ENCODE peak calls at places on chromosomes 1 and 21, in ten cellular contexts. S is HFF-Myc; I is amniotic stem cell; Q is stimulated activated naive CD8-positive, alpha-beta T cell treated with anti-CD3 and anti-CD28 coated beads, Interleukin-15, Interleukin-2, amounts not matched to agents 100 U/mL and 50 U/mL, for 24 hours; O is body of pancreas; Y is GM12891; F is RWPE1; T is NCI-H345; B is HS-5; X is sigmoid colon. U is an unnamed sample.

GRCh38 chr1:84300991-84301758 is at the start of gene SAMD13:
- DNase-seq in O (peak), I (no peak), T (peak), S (peak), X (peak), B (no peak), F (peak), Q (peak), Y (no peak), U (no peak)

GRCh38 chr1:51284487-51284954 is 45.8 kb downstream of the TTC39A start:
- DNase-seq in O (peak), B (no peak), Q (no peak), I (no peak), F (no peak), T (peak), S (no peak), Y (no peak), X (no peak), U (no peak)

GRCh38 chr21:14543983-14544382 is 2.1 kb downstream of the SAMSN1 start:
- DNase-seq in I (no peak), X (no peak), Y (no peak), B (no peak), F (no peak), O (no peak), S (no peak), T (no peak), Q (no peak), U (no peak)

GRCh38 chr1:86965012-86965826 is 50.8 kb downstream of the HS2ST1 start:
- DNase-seq in I (peak), T (no peak), Q (peak), F (peak), X (no peak), Y (no peak), S (no peak), B (peak), O (peak), U (no peak)

GRCh38 chr1:48691429-48692001 is 85.2 kb downstream of the BEND5 start:
- DNase-seq in F (no peak), X (no peak), T (no peak), B (no peak), I (no peak), O (no peak), Y (no peak), Q (no peak), S (no peak), U (no peak)

GRCh38 chr21:44706026-44706705 is 5.2 kb downstream of the TSPEAR start:
- DNase-seq in X (no peak), O (no peak), S (no peak), F (no peak), B (no peak), I (no peak), Y (no peak), Q (no peak), T (no peak), U (no peak)

GRCh38 chr1:5875345-5875910 is 116.8 kb downstream of the NPHP4 start:
- DNase-seq in Q (no peak), F (no peak), I (no peak), S (no peak), B (no peak), O (no peak), X (no peak), T (no peak), Y (no peak), U (no peak)

GRCh38 chr1:52636701-52637695 is 4.0 kb downstream of the SHISAL2A start:
- DNase-seq in B (no peak), Q (peak), I (no peak), Y (peak), S (no peak), T (no peak), O (peak), X (no peak), F (peak), U (no peak)

GRCh38 chr1:111761717-111762116 is 6.0 kb downstream of the DDX20 start:
- DNase-seq in Q (no peak), B (no peak), O (no peak), X (no peak), I (no peak), Y (no peak), S (no peak), F (no peak), T (no peak), U (no peak)

GRCh38 chr1:24901791-24902470 is 28.1 kb downstream of the RUNX3 start:
- DNase-seq in F (no peak), T (no peak), B (no peak), S (no peak), X (no peak), Q (peak), I (no peak), Y (no peak), O (no peak), U (no peak)

GRCh38 chr1:110235181-110235838 is 25.2 kb downstream of the KCNC4 start:
- DNase-seq in T (no peak), X (no peak), Q (no peak), Y (no peak), F (no peak), S (no peak), I (no peak), B (no peak), O (peak), U (no peak)

GRCh38 chr1:52574594-52574993 is 21.7 kb upstream of the TUT4 start:
- DNase-seq in I (peak), S (peak), O (no peak), F (peak), X (no peak), B (peak), Y (no peak), Q (no peak), T (no peak), U (no peak)

GRCh38 chr1:244349103-244349531 is 102.6 kb downstream of the ADSS2 start:
- DNase-seq in X (peak), Y (no peak), B (peak), I (peak), F (peak), T (no peak), Q (no peak), S (peak), O (peak), U (no peak)

GRCh38 chr1:210597555-210598134 is 268.9 kb downstream of the HHAT start:
- DNase-seq in T (no peak), O (no peak), B (peak), Q (no peak), X (no peak), F (peak), S (peak), Y (no peak), I (peak), U (no peak)

GRCh38 chr21:29669416-29669815 is 270.4 kb downstream of the GRIK1 start:
- DNase-seq in Y (no peak), I (no peak), O (no peak), B (no peak), Q (no peak), S (peak), T (no peak), F (no peak), X (no peak), U (no peak)

GRCh38 chr1:22920734-22921451 is 51.8 kb downstream of the LACTBL1 start:
- DNase-seq in Y (no peak), B (no peak), T (no peak), X (no peak), O (no peak), I (no peak), F (no peak), Q (no peak), S (no peak), U (peak)

GRCh38 chr1:31062867-31063380 is 2.6 kb downstream of the PUM1 start:
- DNase-seq in O (no peak), F (no peak), B (no peak), X (no peak), T (no peak), I (no peak), Q (no peak), Y (no peak), S (no peak), U (no peak)

GRCh38 chr1:93581917-93582850 is 99.5 kb downstream of the BCAR3 start:
- DNase-seq in F (no peak), O (no peak), T (no peak), X (no peak), B (no peak), I (no peak), S (no peak), Q (no peak), Y (no peak), U (no peak)

GRCh38 chr1:39818482-39818881 is 29.8 kb upstream of the BMP8B start:
- DNase-seq in X (no peak), I (no peak), B (no peak), Y (no peak), F (peak), O (peak), Q (no peak), S (no peak), T (no peak), U (no peak)

GRCh38 chr21:19130379-19131028 is 726.9 kb upstream of the TMPRSS15 start:
- DNase-seq in Y (no peak), O (no peak), Q (no peak), X (no peak), I (no peak), S (no peak), F (no peak), T (no peak), B (no peak), U (no peak)

GRCh38 chr1:89198500-89199072 is at the start of gene GBP4:
- DNase-seq in F (peak), Q (peak), S (no peak), X (peak), Y (no peak), I (no peak), B (no peak), T (no peak), O (peak), U (no peak)

GRCh38 chr1:38454749-38455441 is 404.7 kb downstream of the RRAGC start:
- DNase-seq in Q (no peak), Y (no peak), B (no peak), T (no peak), S (no peak), F (no peak), O (no peak), X (no peak), I (no peak), U (no peak)

GRCh38 chr1:8913457-8913856 is 32.2 kb upstream of the CA6 start:
- DNase-seq in X (no peak), Q (no peak), T (no peak), B (no peak), I (no peak), Y (no peak), O (no peak), S (no peak), F (no peak), U (peak)